ENCODE peak calls at places on chromosomes 16 and 17, in eight cellular contexts. Y is endodermal cell, R is uterus, K is substantia nigra, B is heart right ventricle, J is tibial artery, A is tibial nerve, D is aorta. I is an unnamed sample.

GRCh38 chr17:66313995-66314659 is 11.7 kb downstream of the PRKCA start:
- DNase-seq in Y (no peak), R (no peak), K (no peak), B (no peak), J (no peak), A (no peak), D (no peak), I (no peak)

GRCh38 chr16:82621796-82622195 is 5.0 kb upstream of the CDH13 start:
- DNase-seq in Y (no peak), R (no peak), K (no peak), B (no peak), J (no peak), A (no peak), D (no peak), I (no peak)

GRCh38 chr17:68299817-68300216 is 8.5 kb downstream of the ARSG start:
- DNase-seq in Y (no peak), R (no peak), K (no peak), B (no peak), J (no peak), A (no peak), D (no peak), I (no peak)

GRCh38 chr17:32192379-32192778 is 50.1 kb downstream of the RHOT1 start:
- DNase-seq in Y (no peak), R (no peak), K (no peak), B (no peak), J (no peak), A (no peak), D (no peak), I (no peak)

GRCh38 chr16:47667956-47668355 is 206.8 kb downstream of the PHKB start:
- DNase-seq in Y (no peak), R (no peak), K (no peak), B (no peak), J (no peak), A (no peak), D (no peak), I (no peak)

GRCh38 chr17:17837966-17838962 is 1.5 kb upstream of the SREBF1 start:
- DNase-seq in Y (peak; percentile 93), R (peak; percentile 63), K (no peak), B (peak; percentile 52), J (peak; percentile 73), A (peak; percentile 59), D (no peak), I (peak; percentile 24)

GRCh38 chr17:351436-351713 is 1.2 kb downstream of the RPH3AL start:
- DNase-seq in Y (no peak), R (no peak), K (no peak), B (no peak), J (no peak), A (no peak), D (no peak), I (no peak)

GRCh38 chr16:14486520-14487303 is 143.3 kb downstream of the PARN start:
- DNase-seq in Y (peak; percentile 75), R (peak; percentile 87), K (peak; percentile 36), B (peak; percentile 53), J (peak; percentile 88), A (peak; percentile 80), D (peak; percentile 85), I (peak; percentile 79)

GRCh38 chr17:47733047-47733413 is at the start of gene TBX21:
- DNase-seq in Y (peak; percentile 97), R (peak; percentile 30), K (no peak), B (peak; percentile 70), J (peak; percentile 46), A (peak; percentile 21), D (peak; percentile 86), I (no peak)

GRCh38 chr17:76053230-76054111 is 18.8 kb downstream of the SRP68 start:
- DNase-seq in Y (no peak), R (no peak), K (no peak), B (no peak), J (no peak), A (no peak), D (no peak), I (no peak)

GRCh38 chr16:77157346-77157745 is 33.6 kb upstream of the MON1B start:
- DNase-seq in Y (no peak), R (no peak), K (no peak), B (no peak), J (no peak), A (no peak), D (no peak), I (no peak)

GRCh38 chr16:31335431-31335830 is 19.5 kb upstream of the ITGAX start:
- DNase-seq in Y (no peak), R (no peak), K (no peak), B (no peak), J (no peak), A (no peak), D (no peak), I (no peak)

GRCh38 chr16:88995746-88996535 is 18.9 kb upstream of the CBFA2T3 start:
- DNase-seq in Y (no peak), R (no peak), K (no peak), B (no peak), J (no peak), A (no peak), D (no peak), I (no peak)

GRCh38 chr17:40548982-40549680 is 16.1 kb downstream of the CCR7 start:
- DNase-seq in Y (peak; percentile 51), R (peak; percentile 71), K (no peak), B (no peak), J (peak; percentile 74), A (peak; percentile 63), D (peak; percentile 76), I (no peak)

GRCh38 chr16:56679813-56680212 is 2.5 kb upstream of the MT1X start:
- DNase-seq in Y (no peak), R (no peak), K (no peak), B (no peak), J (no peak), A (no peak), D (no peak), I (no peak)

GRCh38 chr16:58462997-58463891 is 36.7 kb upstream of the NDRG4 start:
- DNase-seq in Y (peak; percentile 78), R (no peak), K (no peak), B (peak; percentile 69), J (no peak), A (no peak), D (no peak), I (no peak)

GRCh38 chr17:63039899-63040602 is 74.0 kb downstream of the TANC2 start:
- DNase-seq in Y (no peak), R (no peak), K (no peak), B (no peak), J (no peak), A (no peak), D (no peak), I (no peak)

GRCh38 chr16:58732545-58733247 is 1.4 kb downstream of the GOT2 start:
- DNase-seq in Y (no peak), R (no peak), K (no peak), B (no peak), J (no peak), A (no peak), D (no peak), I (no peak)

GRCh38 chr17:48153711-48154642 is 46.4 kb downstream of the SNX11 start:
- DNase-seq in Y (peak; percentile 85), R (no peak), K (no peak), B (no peak), J (no peak), A (no peak), D (no peak), I (no peak)

GRCh38 chr16:89010210-89010925 is 33.4 kb upstream of the CBFA2T3 start:
- DNase-seq in Y (peak; percentile 30), R (no peak), K (no peak), B (no peak), J (peak; percentile 8), A (no peak), D (no peak), I (no peak)

GRCh38 chr16:23052908-23053580 is 96.2 kb downstream of the USP31 start:
- DNase-seq in Y (no peak), R (no peak), K (no peak), B (no peak), J (no peak), A (no peak), D (no peak), I (no peak)
- H3K27ac ChIP-seq in Y (peak overlapping the region; percentile 62), R (no peak overlapping the region), K (peak overlapping the region; percentile 97), B (no peak overlapping the region), J (no peak overlapping the region), A (no peak overlapping the region), D (no peak overlapping the region), I (peak overlapping the region; percentile 96)

DNA sequence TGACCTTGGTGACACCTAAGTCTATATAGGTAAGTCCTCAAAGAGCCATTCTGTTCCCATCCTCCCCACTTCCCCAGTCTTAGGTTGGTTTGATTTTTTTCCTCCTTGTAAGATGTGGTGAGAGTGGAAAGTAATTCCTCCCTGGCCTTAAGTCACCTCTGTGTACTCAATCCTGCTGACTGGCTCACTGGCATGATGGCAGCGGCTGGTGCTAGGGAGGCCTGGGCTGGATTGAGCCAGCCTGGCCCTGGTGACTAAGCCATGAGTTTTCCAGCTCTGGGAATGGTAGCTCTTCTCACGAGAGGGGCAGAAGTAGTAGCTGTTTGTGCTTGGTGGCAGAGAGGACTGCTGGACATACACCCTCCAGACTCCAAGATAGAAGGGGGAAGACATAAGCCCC is 2.5 kb downstream of the ARL4D start:
- DNase-seq in Y (no peak), R (no peak), K (no peak), B (no peak), J (peak; percentile 62), A (no peak), D (peak; percentile 88), I (no peak)
- H3K27ac ChIP-seq in Y (no peak overlapping the region), R (peak overlapping the region; percentile 89), K (no peak overlapping the region), B (peak overlapping the region; percentile 0), J (peak overlapping the region; percentile 88), A (peak overlapping the region; percentile 10), D (no peak overlapping the region), I (no peak overlapping the region)

DNA sequence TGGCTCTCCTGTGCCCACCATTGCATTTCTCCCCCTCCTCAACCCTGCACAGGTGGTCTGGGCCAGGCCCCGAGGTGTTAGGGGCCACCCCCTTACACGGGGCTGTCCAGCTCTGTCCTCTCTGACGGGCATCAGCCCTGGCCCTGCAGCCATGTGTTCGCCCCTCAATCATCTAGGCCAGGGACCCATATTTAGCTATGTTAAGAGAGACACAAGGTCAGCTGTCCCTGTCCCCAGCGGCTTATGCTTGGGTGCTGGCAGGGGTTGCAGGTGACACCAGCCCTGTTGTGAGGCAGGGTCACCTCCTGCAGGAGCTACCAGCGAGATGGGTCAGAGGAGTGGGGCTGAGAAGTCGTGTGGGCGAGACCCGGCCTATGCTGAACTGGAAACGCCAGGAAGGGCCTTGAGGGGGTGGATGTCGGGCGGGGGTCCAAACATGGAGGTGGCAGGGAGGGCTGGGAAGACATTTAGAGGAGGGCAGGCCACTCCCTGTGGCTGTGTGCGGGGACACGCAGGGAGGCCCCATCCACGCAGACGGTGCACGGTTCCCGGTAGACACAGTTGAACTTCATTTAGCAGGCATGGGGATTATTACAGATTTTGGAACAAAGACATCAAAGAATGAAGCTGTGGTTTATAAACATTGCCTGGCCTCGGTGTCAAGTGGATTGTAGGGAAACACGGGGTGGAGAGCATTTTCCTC is 133.2 kb upstream of the CHMP6 start:
- DNase-seq in Y (peak; percentile 47), R (no peak), K (no peak), B (no peak), J (no peak), A (no peak), D (peak; percentile 70), I (no peak)
- H3K27ac ChIP-seq in Y (no peak overlapping the region), R (peak overlapping the region; percentile 50), K (peak overlapping the region; percentile 75), B (no peak overlapping the region), J (no peak overlapping the region), A (no peak overlapping the region), D (no peak overlapping the region), I (peak overlapping the region; percentile 58)

DNA sequence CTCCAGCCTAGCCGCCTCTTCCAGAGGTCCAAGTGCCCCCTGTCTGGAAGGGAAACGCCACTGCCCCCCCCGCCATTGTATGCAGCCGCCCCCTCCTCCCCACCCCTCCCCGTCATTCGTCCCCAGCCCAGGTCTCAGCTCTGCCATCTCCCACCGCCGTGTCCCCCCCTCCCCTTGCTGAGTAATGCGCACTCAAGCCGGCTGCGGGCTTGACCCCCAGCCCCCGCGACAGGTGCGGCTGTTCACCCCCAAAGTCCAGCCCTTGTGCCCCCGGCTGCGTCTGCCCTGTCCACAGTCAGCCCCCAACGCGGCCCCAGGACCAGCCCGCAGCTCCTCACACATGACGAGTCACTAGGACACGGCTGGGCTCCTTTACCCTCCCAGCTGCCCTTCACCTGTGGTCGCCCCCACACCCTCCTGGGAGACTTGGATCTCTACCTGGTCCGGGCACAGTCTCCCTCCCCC is 595 bp downstream of the GPRC5B start:
- DNase-seq in Y (peak; percentile 80), R (peak; percentile 23), K (no peak), B (peak; percentile 40), J (no peak), A (no peak), D (no peak), I (no peak)
- H3K27ac ChIP-seq in Y (peak overlapping the region; percentile 66), R (peak overlapping the region; percentile 68), K (peak overlapping the region; percentile 99), B (peak overlapping the region; percentile 90), J (no peak overlapping the region), A (peak overlapping the region; percentile 83), D (no peak overlapping the region), I (peak overlapping the region; percentile 95)

I was measured in caudate nucleus.